ENCODE peak calls at places on chromosomes 5 and 9, in nine cellular contexts. One of them, this sample, is unnamed.

GRCh38 chr5:160001457-160001856 is 7.5 kb upstream of the TTC1 start:
- DNase-seq in activated CD8-positive, alpha-beta memory T cell treated with anti-CD3 and anti-CD28 coated beads for 48 hours: no peak
- DNase-seq in ecto neural progenitor cell: no peak
- DNase-seq in frontal cortex: no peak
- DNase-seq in small intestine: no peak
- DNase-seq in HuH-7.5: no peak
- DNase-seq in GM12892: no peak
- DNase-seq in GM19239: no peak
- DNase-seq in DMS 273 treated with DMSO at 0.1 percent for 48 hours: no peak
- DNase-seq in this sample: no peak

GRCh38 chr5:98768160-98769005 is 5.1 kb upstream of the RGMB start:
- DNase-seq in activated CD8-positive, alpha-beta memory T cell treated with anti-CD3 and anti-CD28 coated beads for 48 hours: no peak
- DNase-seq in ecto neural progenitor cell: peak; percentile 74
- DNase-seq in frontal cortex: peak; percentile 48
- DNase-seq in small intestine: peak; percentile 68
- DNase-seq in HuH-7.5: peak; percentile 62
- DNase-seq in GM12892: no peak
- DNase-seq in GM19239: peak; percentile 38
- DNase-seq in DMS 273 treated with DMSO at 0.1 percent for 48 hours: peak; percentile 36
- DNase-seq in this sample: peak; percentile 74

GRCh38 chr9:13110766-13111400 is 168.6 kb downstream of the MPDZ start:
- DNase-seq in activated CD8-positive, alpha-beta memory T cell treated with anti-CD3 and anti-CD28 coated beads for 48 hours: no peak
- DNase-seq in ecto neural progenitor cell: no peak
- DNase-seq in frontal cortex: no peak
- DNase-seq in small intestine: no peak
- DNase-seq in HuH-7.5: no peak
- DNase-seq in GM12892: no peak
- DNase-seq in GM19239: no peak
- DNase-seq in DMS 273 treated with DMSO at 0.1 percent for 48 hours: peak; percentile 71
- DNase-seq in this sample: no peak

GRCh38 chr9:4967521-4967920 is 17.6 kb upstream of the JAK2 start:
- DNase-seq in activated CD8-positive, alpha-beta memory T cell treated with anti-CD3 and anti-CD28 coated beads for 48 hours: no peak
- DNase-seq in ecto neural progenitor cell: no peak
- DNase-seq in frontal cortex: no peak
- DNase-seq in small intestine: no peak
- DNase-seq in HuH-7.5: no peak
- DNase-seq in GM12892: no peak
- DNase-seq in GM19239: no peak
- DNase-seq in DMS 273 treated with DMSO at 0.1 percent for 48 hours: no peak
- DNase-seq in this sample: no peak

GRCh38 chr5:172595591-172596455 is 45.2 kb upstream of the NEURL1B start:
- DNase-seq in activated CD8-positive, alpha-beta memory T cell treated with anti-CD3 and anti-CD28 coated beads for 48 hours: no peak
- DNase-seq in ecto neural progenitor cell: no peak
- DNase-seq in frontal cortex: no peak
- DNase-seq in small intestine: no peak
- DNase-seq in HuH-7.5: no peak
- DNase-seq in GM12892: no peak
- DNase-seq in GM19239: no peak
- DNase-seq in DMS 273 treated with DMSO at 0.1 percent for 48 hours: no peak
- DNase-seq in this sample: no peak

GRCh38 chr5:180799902-180800801 is 2.5 kb downstream of the MGAT1 start:
- DNase-seq in activated CD8-positive, alpha-beta memory T cell treated with anti-CD3 and anti-CD28 coated beads for 48 hours: no peak
- DNase-seq in ecto neural progenitor cell: no peak
- DNase-seq in frontal cortex: no peak
- DNase-seq in small intestine: peak; percentile 83
- DNase-seq in HuH-7.5: no peak
- DNase-seq in GM12892: no peak
- DNase-seq in GM19239: no peak
- DNase-seq in DMS 273 treated with DMSO at 0.1 percent for 48 hours: no peak
- DNase-seq in this sample: no peak

GRCh38 chr9:90988318-90988717 is 186.7 kb downstream of the SYK start:
- DNase-seq in activated CD8-positive, alpha-beta memory T cell treated with anti-CD3 and anti-CD28 coated beads for 48 hours: no peak
- DNase-seq in ecto neural progenitor cell: no peak
- DNase-seq in frontal cortex: no peak
- DNase-seq in small intestine: no peak
- DNase-seq in HuH-7.5: no peak
- DNase-seq in GM12892: no peak
- DNase-seq in GM19239: no peak
- DNase-seq in DMS 273 treated with DMSO at 0.1 percent for 48 hours: no peak
- DNase-seq in this sample: no peak

GRCh38 chr9:129836342-129837007 is 1.2 kb downstream of the USP20 start:
- DNase-seq in activated CD8-positive, alpha-beta memory T cell treated with anti-CD3 and anti-CD28 coated beads for 48 hours: no peak
- DNase-seq in ecto neural progenitor cell: no peak
- DNase-seq in frontal cortex: no peak
- DNase-seq in small intestine: no peak
- DNase-seq in HuH-7.5: no peak
- DNase-seq in GM12892: no peak
- DNase-seq in GM19239: peak; percentile 20
- DNase-seq in DMS 273 treated with DMSO at 0.1 percent for 48 hours: no peak
- DNase-seq in this sample: no peak

GRCh38 chr5:12330381-12330780 is 426.1 kb upstream of the CTNND2 start:
- DNase-seq in activated CD8-positive, alpha-beta memory T cell treated with anti-CD3 and anti-CD28 coated beads for 48 hours: no peak
- DNase-seq in ecto neural progenitor cell: no peak
- DNase-seq in frontal cortex: no peak
- DNase-seq in small intestine: no peak
- DNase-seq in HuH-7.5: no peak
- DNase-seq in GM12892: no peak
- DNase-seq in GM19239: no peak
- DNase-seq in DMS 273 treated with DMSO at 0.1 percent for 48 hours: no peak
- DNase-seq in this sample: no peak

GRCh38 chr5:130166839-130167490 is 262.7 kb downstream of the CHSY3 start:
- DNase-seq in activated CD8-positive, alpha-beta memory T cell treated with anti-CD3 and anti-CD28 coated beads for 48 hours: no peak
- DNase-seq in ecto neural progenitor cell: no peak
- DNase-seq in frontal cortex: no peak
- DNase-seq in small intestine: no peak
- DNase-seq in HuH-7.5: no peak
- DNase-seq in GM12892: no peak
- DNase-seq in GM19239: no peak
- DNase-seq in DMS 273 treated with DMSO at 0.1 percent for 48 hours: no peak
- DNase-seq in this sample: no peak

GRCh38 chr5:32302822-32303754 is 9.7 kb downstream of the MTMR12 start:
- DNase-seq in activated CD8-positive, alpha-beta memory T cell treated with anti-CD3 and anti-CD28 coated beads for 48 hours: no peak
- DNase-seq in ecto neural progenitor cell: no peak
- DNase-seq in frontal cortex: no peak
- DNase-seq in small intestine: peak; percentile 69
- DNase-seq in HuH-7.5: no peak
- DNase-seq in GM12892: no peak
- DNase-seq in GM19239: no peak
- DNase-seq in DMS 273 treated with DMSO at 0.1 percent for 48 hours: no peak
- DNase-seq in this sample: peak; percentile 34

GRCh38 chr5:100634937-100635336 is 99.8 kb downstream of the FAM174A start:
- DNase-seq in activated CD8-positive, alpha-beta memory T cell treated with anti-CD3 and anti-CD28 coated beads for 48 hours: no peak
- DNase-seq in ecto neural progenitor cell: no peak
- DNase-seq in frontal cortex: no peak
- DNase-seq in small intestine: no peak
- DNase-seq in HuH-7.5: no peak
- DNase-seq in GM12892: no peak
- DNase-seq in GM19239: no peak
- DNase-seq in DMS 273 treated with DMSO at 0.1 percent for 48 hours: no peak
- DNase-seq in this sample: no peak

GRCh38 chr5:141001854-141002666 is 35.8 kb downstream of the PCDHAC2 start:
- DNase-seq in activated CD8-positive, alpha-beta memory T cell treated with anti-CD3 and anti-CD28 coated beads for 48 hours: no peak
- DNase-seq in ecto neural progenitor cell: peak; percentile 72
- DNase-seq in frontal cortex: peak; percentile 23
- DNase-seq in small intestine: no peak
- DNase-seq in HuH-7.5: no peak
- DNase-seq in GM12892: no peak
- DNase-seq in GM19239: no peak
- DNase-seq in DMS 273 treated with DMSO at 0.1 percent for 48 hours: no peak
- DNase-seq in this sample: peak; percentile 25

GRCh38 chr5:180596115-180596667 is 4.9 kb upstream of the SCGB3A1 start:
- DNase-seq in activated CD8-positive, alpha-beta memory T cell treated with anti-CD3 and anti-CD28 coated beads for 48 hours: no peak
- DNase-seq in ecto neural progenitor cell: no peak
- DNase-seq in frontal cortex: no peak
- DNase-seq in small intestine: no peak
- DNase-seq in HuH-7.5: no peak
- DNase-seq in GM12892: no peak
- DNase-seq in GM19239: no peak
- DNase-seq in DMS 273 treated with DMSO at 0.1 percent for 48 hours: no peak
- DNase-seq in this sample: no peak

GRCh38 chr5:61796773-61797172 is 464.7 kb downstream of the ZSWIM6 start:
- DNase-seq in activated CD8-positive, alpha-beta memory T cell treated with anti-CD3 and anti-CD28 coated beads for 48 hours: no peak
- DNase-seq in ecto neural progenitor cell: no peak
- DNase-seq in frontal cortex: no peak
- DNase-seq in small intestine: no peak
- DNase-seq in HuH-7.5: no peak
- DNase-seq in GM12892: no peak
- DNase-seq in GM19239: no peak
- DNase-seq in DMS 273 treated with DMSO at 0.1 percent for 48 hours: no peak
- DNase-seq in this sample: peak; percentile 16

GRCh38 chr5:81151546-81151945 is 81.6 kb upstream of the CKMT2 start:
- DNase-seq in activated CD8-positive, alpha-beta memory T cell treated with anti-CD3 and anti-CD28 coated beads for 48 hours: no peak
- DNase-seq in ecto neural progenitor cell: no peak
- DNase-seq in frontal cortex: no peak
- DNase-seq in small intestine: no peak
- DNase-seq in HuH-7.5: no peak
- DNase-seq in GM12892: no peak
- DNase-seq in GM19239: no peak
- DNase-seq in DMS 273 treated with DMSO at 0.1 percent for 48 hours: no peak
- DNase-seq in this sample: no peak

GRCh38 chr9:92147030-92147853 is 32.0 kb upstream of the SPTLC1 start:
- DNase-seq in activated CD8-positive, alpha-beta memory T cell treated with anti-CD3 and anti-CD28 coated beads for 48 hours: no peak
- DNase-seq in ecto neural progenitor cell: no peak
- DNase-seq in frontal cortex: no peak
- DNase-seq in small intestine: peak; percentile 13
- DNase-seq in HuH-7.5: no peak
- DNase-seq in GM12892: no peak
- DNase-seq in GM19239: no peak
- DNase-seq in DMS 273 treated with DMSO at 0.1 percent for 48 hours: no peak
- DNase-seq in this sample: peak; percentile 50

GRCh38 chr9:132288371-132288770 is 66.4 kb downstream of the SETX start:
- DNase-seq in activated CD8-positive, alpha-beta memory T cell treated with anti-CD3 and anti-CD28 coated beads for 48 hours: no peak
- DNase-seq in ecto neural progenitor cell: no peak
- DNase-seq in frontal cortex: no peak
- DNase-seq in small intestine: peak; percentile 15
- DNase-seq in HuH-7.5: no peak
- DNase-seq in GM12892: no peak
- DNase-seq in GM19239: no peak
- DNase-seq in DMS 273 treated with DMSO at 0.1 percent for 48 hours: no peak
- DNase-seq in this sample: no peak

GRCh38 chr5:142065273-142065672 is 43.3 kb upstream of the NDFIP1 start:
- DNase-seq in activated CD8-positive, alpha-beta memory T cell treated with anti-CD3 and anti-CD28 coated beads for 48 hours: no peak
- DNase-seq in ecto neural progenitor cell: peak; percentile 53
- DNase-seq in frontal cortex: peak; percentile 29
- DNase-seq in small intestine: no peak
- DNase-seq in HuH-7.5: no peak
- DNase-seq in GM12892: no peak
- DNase-seq in GM19239: no peak
- DNase-seq in DMS 273 treated with DMSO at 0.1 percent for 48 hours: peak; percentile 77
- DNase-seq in this sample: no peak

GRCh38 chr9:121059998-121060636 is 10.0 kb upstream of the C5 start:
- DNase-seq in activated CD8-positive, alpha-beta memory T cell treated with anti-CD3 and anti-CD28 coated beads for 48 hours: no peak
- DNase-seq in ecto neural progenitor cell: no peak
- DNase-seq in frontal cortex: peak; percentile 47
- DNase-seq in small intestine: peak; percentile 73
- DNase-seq in HuH-7.5: no peak
- DNase-seq in GM12892: no peak
- DNase-seq in GM19239: no peak
- DNase-seq in DMS 273 treated with DMSO at 0.1 percent for 48 hours: peak; percentile 70
- DNase-seq in this sample: peak; percentile 40

GRCh38 chr9:92706218-92706940 is 36.4 kb upstream of the IPPK start:
- DNase-seq in activated CD8-positive, alpha-beta memory T cell treated with anti-CD3 and anti-CD28 coated beads for 48 hours: no peak
- DNase-seq in ecto neural progenitor cell: no peak
- DNase-seq in frontal cortex: no peak
- DNase-seq in small intestine: peak; percentile 34
- DNase-seq in HuH-7.5: no peak
- DNase-seq in GM12892: no peak
- DNase-seq in GM19239: no peak
- DNase-seq in DMS 273 treated with DMSO at 0.1 percent for 48 hours: no peak
- DNase-seq in this sample: peak; percentile 27

GRCh38 chr5:168110384-168110783 is 181.1 kb upstream of the WWC1 start:
- DNase-seq in activated CD8-positive, alpha-beta memory T cell treated with anti-CD3 and anti-CD28 coated beads for 48 hours: no peak
- DNase-seq in ecto neural progenitor cell: no peak
- DNase-seq in frontal cortex: no peak
- DNase-seq in small intestine: no peak
- DNase-seq in HuH-7.5: no peak
- DNase-seq in GM12892: no peak
- DNase-seq in GM19239: no peak
- DNase-seq in DMS 273 treated with DMSO at 0.1 percent for 48 hours: no peak
- DNase-seq in this sample: no peak

GRCh38 chr5:147949711-147950573 is 43.6 kb upstream of the C5orf46 start:
- DNase-seq in activated CD8-positive, alpha-beta memory T cell treated with anti-CD3 and anti-CD28 coated beads for 48 hours: no peak
- DNase-seq in ecto neural progenitor cell: no peak
- DNase-seq in frontal cortex: peak; percentile 45
- DNase-seq in small intestine: peak; percentile 42
- DNase-seq in HuH-7.5: peak; percentile 23
- DNase-seq in GM12892: peak; percentile 9
- DNase-seq in GM19239: peak; percentile 9
- DNase-seq in DMS 273 treated with DMSO at 0.1 percent for 48 hours: peak; percentile 10
- DNase-seq in this sample: no peak

GRCh38 chr9:132193227-132194110 is 31.6 kb downstream of the NTNG2 start:
- DNase-seq in activated CD8-positive, alpha-beta memory T cell treated with anti-CD3 and anti-CD28 coated beads for 48 hours: no peak
- DNase-seq in ecto neural progenitor cell: no peak
- DNase-seq in frontal cortex: no peak
- DNase-seq in small intestine: no peak
- DNase-seq in HuH-7.5: no peak
- DNase-seq in GM12892: no peak
- DNase-seq in GM19239: no peak
- DNase-seq in DMS 273 treated with DMSO at 0.1 percent for 48 hours: no peak
- DNase-seq in this sample: no peak

GRCh38 chr5:51495672-51496071 is 112.4 kb downstream of the ISL1 start:
- DNase-seq in activated CD8-positive, alpha-beta memory T cell treated with anti-CD3 and anti-CD28 coated beads for 48 hours: no peak
- DNase-seq in ecto neural progenitor cell: no peak
- DNase-seq in frontal cortex: no peak
- DNase-seq in small intestine: no peak
- DNase-seq in HuH-7.5: no peak
- DNase-seq in GM12892: no peak
- DNase-seq in GM19239: no peak
- DNase-seq in DMS 273 treated with DMSO at 0.1 percent for 48 hours: no peak
- DNase-seq in this sample: no peak

GRCh38 chr5:25418978-25419377 is 774.2 kb upstream of the CDH10 start:
- DNase-seq in activated CD8-positive, alpha-beta memory T cell treated with anti-CD3 and anti-CD28 coated beads for 48 hours: no peak
- DNase-seq in ecto neural progenitor cell: no peak
- DNase-seq in frontal cortex: no peak
- DNase-seq in small intestine: no peak
- DNase-seq in HuH-7.5: no peak
- DNase-seq in GM12892: no peak
- DNase-seq in GM19239: no peak
- DNase-seq in DMS 273 treated with DMSO at 0.1 percent for 48 hours: no peak
- DNase-seq in this sample: no peak

GRCh38 chr9:69377291-69377690 is 52.3 kb downstream of the ENTREP1 start:
- DNase-seq in activated CD8-positive, alpha-beta memory T cell treated with anti-CD3 and anti-CD28 coated beads for 48 hours: no peak
- DNase-seq in ecto neural progenitor cell: no peak
- DNase-seq in frontal cortex: no peak
- DNase-seq in small intestine: no peak
- DNase-seq in HuH-7.5: no peak
- DNase-seq in GM12892: no peak
- DNase-seq in GM19239: no peak
- DNase-seq in DMS 273 treated with DMSO at 0.1 percent for 48 hours: no peak
- DNase-seq in this sample: no peak

GRCh38 chr5:51225671-51226419 is 157.4 kb upstream of the ISL1 start:
- DNase-seq in activated CD8-positive, alpha-beta memory T cell treated with anti-CD3 and anti-CD28 coated beads for 48 hours: no peak
- DNase-seq in ecto neural progenitor cell: no peak
- DNase-seq in frontal cortex: no peak
- DNase-seq in small intestine: peak; percentile 81
- DNase-seq in HuH-7.5: no peak
- DNase-seq in GM12892: no peak
- DNase-seq in GM19239: no peak
- DNase-seq in DMS 273 treated with DMSO at 0.1 percent for 48 hours: no peak
- DNase-seq in this sample: peak; percentile 43

GRCh38 chr9:116271307-116271706 is 117.7 kb downstream of the PAPPA start:
- DNase-seq in activated CD8-positive, alpha-beta memory T cell treated with anti-CD3 and anti-CD28 coated beads for 48 hours: no peak
- DNase-seq in ecto neural progenitor cell: no peak
- DNase-seq in frontal cortex: no peak
- DNase-seq in small intestine: no peak
- DNase-seq in HuH-7.5: no peak
- DNase-seq in GM12892: no peak
- DNase-seq in GM19239: no peak
- DNase-seq in DMS 273 treated with DMSO at 0.1 percent for 48 hours: no peak
- DNase-seq in this sample: no peak

GRCh38 chr5:14445581-14446290 is 135.9 kb upstream of the OTULINL start:
- DNase-seq in activated CD8-positive, alpha-beta memory T cell treated with anti-CD3 and anti-CD28 coated beads for 48 hours: no peak
- DNase-seq in ecto neural progenitor cell: peak; percentile 62
- DNase-seq in frontal cortex: no peak
- DNase-seq in small intestine: no peak
- DNase-seq in HuH-7.5: no peak
- DNase-seq in GM12892: no peak
- DNase-seq in GM19239: no peak
- DNase-seq in DMS 273 treated with DMSO at 0.1 percent for 48 hours: no peak
- DNase-seq in this sample: no peak

GRCh38 chr5:41835625-41836024 is 34.6 kb downstream of the OXCT1 start:
- DNase-seq in activated CD8-positive, alpha-beta memory T cell treated with anti-CD3 and anti-CD28 coated beads for 48 hours: no peak
- DNase-seq in ecto neural progenitor cell: no peak
- DNase-seq in frontal cortex: peak; percentile 4
- DNase-seq in small intestine: peak; percentile 19
- DNase-seq in HuH-7.5: no peak
- DNase-seq in GM12892: no peak
- DNase-seq in GM19239: no peak
- DNase-seq in DMS 273 treated with DMSO at 0.1 percent for 48 hours: no peak
- DNase-seq in this sample: peak; percentile 39